ENCODE peak calls at places on chromosomes 13 and 19, in five cellular contexts. L, S, X, I and P are unnamed samples.

GRCh38 chr13:46404732-46405097 is 17.7 kb upstream of the RUBCNL start:
- DNase-seq in L (no peak), S (no peak), X (no peak), I (no peak), P (no peak)

GRCh38 chr19:16814526-16815100 is 14.6 kb upstream of the SIN3B start:
- DNase-seq in L (no peak), S (no peak), X (peak; percentile 46), I (peak; percentile 57), P (no peak)

GRCh38 chr19:51777570-51778460 is 16.8 kb downstream of the FPR2 start:
- DNase-seq in L (peak; percentile 72), S (peak; percentile 50), X (peak; percentile 80), I (peak; percentile 75), P (peak; percentile 70)

GRCh38 chr13:95181586-95181985 is 119.7 kb downstream of the ABCC4 start:
- DNase-seq in L (no peak), S (no peak), X (no peak), I (peak; percentile 29), P (no peak)

GRCh38 chr19:13118424-13119193 is 545 bp downstream of the NACC1 start:
- DNase-seq in L (peak; percentile 96), S (peak; percentile 92), X (peak; percentile 31), I (peak; percentile 37), P (peak; percentile 71)

GRCh38 chr13:30679483-30680330 is 55.6 kb upstream of the ALOX5AP start:
- DNase-seq in L (peak; percentile 50), S (no peak), X (peak; percentile 41), I (peak; percentile 48), P (no peak)

GRCh38 chr13:74288361-74288911 is 154.2 kb upstream of the KLF12 start:
- DNase-seq in L (peak; percentile 41), S (peak; percentile 47), X (no peak), I (no peak), P (peak; percentile 9)

GRCh38 chr13:112726018-112726767 is 36.4 kb downstream of the ATP11A start:
- DNase-seq in L (peak; percentile 28), S (no peak), X (no peak), I (no peak), P (no peak)

GRCh38 chr19:44003461-44004134 is 841 bp downstream of the ZNF230 start:
- DNase-seq in L (no peak), S (peak; percentile 44), X (no peak), I (peak; percentile 47), P (no peak)

GRCh38 chr13:48653074-48654054 is at the start of gene CYSLTR2:
- DNase-seq in L (no peak), S (no peak), X (peak; percentile 13), I (peak; percentile 98), P (no peak)

GRCh38 chr19:35911790-35912189 is 3.7 kb upstream of the TYROBP start:
- DNase-seq in L (no peak), S (no peak), X (peak; percentile 38), I (no peak), P (no peak)

GRCh38 chr19:49614096-49614857 is 23.3 kb downstream of the PRR12 start:
- DNase-seq in L (no peak), S (no peak), X (peak; percentile 91), I (peak; percentile 96), P (no peak)

GRCh38 chr19:7928741-7929701 is 3.1 kb upstream of the CTXN1 start:
- DNase-seq in L (peak; percentile 79), S (peak; percentile 90), X (peak; percentile 88), I (peak; percentile 80), P (no peak)

GRCh38 chr13:105452895-105453294 is 1082.6 kb downstream of the EFNB2 start:
- DNase-seq in L (no peak), S (no peak), X (no peak), I (no peak), P (no peak)

GRCh38 chr13:75587679-75588078 is 38.1 kb downstream of the UCHL3 start:
- DNase-seq in L (peak; percentile 32), S (no peak), X (peak; percentile 4), I (peak; percentile 4), P (no peak)

GRCh38 chr13:100338265-100338664 is 249.4 kb downstream of the PCCA start:
- DNase-seq in L (no peak), S (no peak), X (no peak), I (no peak), P (no peak)

GRCh38 chr19:48636859-48637448 is at the start of gene DBP:
- DNase-seq in L (peak; percentile 73), S (peak; percentile 74), X (no peak), I (no peak), P (no peak)

GRCh38 chr13:46648166-46648607 is 95.2 kb downstream of the LRCH1 start:
- DNase-seq in L (no peak), S (no peak), X (peak; percentile 60), I (peak; percentile 63), P (no peak)

GRCh38 chr13:94993608-94994007 is 281.3 kb upstream of the SOX21 start:
- DNase-seq in L (no peak), S (no peak), X (no peak), I (no peak), P (no peak)

GRCh38 chr19:39474139-39474620 is 6.5 kb upstream of the TIMM50 start:
- DNase-seq in L (peak; percentile 84), S (peak; percentile 96), X (peak; percentile 22), I (peak; percentile 57), P (peak; percentile 45)

GRCh38 chr13:44818428-44818827 is 170.8 kb downstream of the NUFIP1 start:
- DNase-seq in L (peak; percentile 53), S (no peak), X (peak; percentile 43), I (peak; percentile 43), P (peak; percentile 30)

GRCh38 chr13:44819762-44820161 is 169.5 kb downstream of the NUFIP1 start:
- DNase-seq in L (no peak), S (no peak), X (peak; percentile 88), I (peak; percentile 66), P (no peak)

GRCh38 chr13:44816701-44817684 is 172.3 kb downstream of the NUFIP1 start:
- DNase-seq in L (no peak), S (no peak), X (peak; percentile 49), I (peak; percentile 55), P (no peak)

GRCh38 chr13:44819245-44819644 is 170.0 kb downstream of the NUFIP1 start:
- DNase-seq in L (no peak), S (no peak), X (peak; percentile 95), I (peak; percentile 87), P (no peak)

GRCh38 chr13:44818016-44818415 is 171.3 kb downstream of the NUFIP1 start:
- DNase-seq in L (no peak), S (no peak), X (no peak), I (no peak), P (no peak)
- H2BK15ac ChIP-seq in L (no peak overlapping the region), S (no peak overlapping the region), X (peak overlapping the region; percentile 90), I (peak overlapping the region; percentile 2), P (no peak overlapping the region)

DNA sequence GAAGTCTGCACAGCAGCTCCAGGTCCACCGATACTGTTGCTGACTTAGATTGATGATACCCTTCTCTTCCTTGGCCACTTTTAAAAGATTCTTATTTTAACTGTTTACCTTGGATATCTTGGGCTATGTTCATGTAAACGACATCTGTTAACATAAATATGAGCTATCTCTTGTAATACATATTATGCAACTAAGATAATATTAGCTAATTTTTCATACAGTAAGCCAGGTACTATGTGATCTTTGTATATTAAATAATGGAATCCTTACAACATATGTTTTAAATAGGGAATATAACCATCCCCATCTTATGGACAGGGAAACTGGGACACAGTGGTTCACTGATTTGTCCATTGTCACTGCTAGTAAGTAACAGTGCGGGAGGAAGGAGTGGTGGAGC is 37.9 kb downstream of the TNFRSF19 start:
- DNase-seq in L (no peak), S (no peak), X (no peak), I (no peak), P (no peak)
- H2BK5ac ChIP-seq in L (no peak overlapping the region), S (no peak overlapping the region), X (no peak overlapping the region), I (no peak overlapping the region), P (no peak overlapping the region)

GRCh38 chr13:40330950-40331349 is 335.5 kb downstream of the FOXO1 start:
- DNase-seq in L (no peak), S (no peak), X (no peak), I (no peak), P (no peak)

GRCh38 chr13:40334616-40335015 is 331.8 kb downstream of the FOXO1 start:
- DNase-seq in L (no peak), S (peak; percentile 6), X (no peak), I (no peak), P (no peak)

GRCh38 chr13:40334031-40334430 is 332.4 kb downstream of the FOXO1 start:
- DNase-seq in L (no peak), S (peak; percentile 4), X (no peak), I (no peak), P (no peak)

GRCh38 chr13:40331802-40332201 is 334.6 kb downstream of the FOXO1 start:
- DNase-seq in L (no peak), S (no peak), X (no peak), I (no peak), P (no peak)

DNA sequence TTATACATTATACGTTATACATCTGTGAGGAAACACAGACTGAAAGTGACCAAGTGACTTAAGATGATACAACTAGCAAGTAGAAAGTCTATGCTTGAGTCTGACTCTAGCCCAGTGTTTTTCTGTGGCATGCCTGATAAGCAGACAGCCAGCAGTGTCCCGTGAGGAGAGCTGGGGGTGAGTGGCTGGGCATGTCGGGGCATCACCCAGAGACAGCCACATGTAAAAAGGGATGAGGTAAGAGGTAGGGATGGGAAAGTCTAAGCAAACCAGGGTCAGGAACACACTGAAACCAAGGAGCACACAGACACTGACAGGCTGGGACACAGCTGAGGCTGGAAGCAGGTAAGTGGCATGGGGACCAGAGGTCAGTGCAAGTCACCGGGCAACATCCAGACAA is 333.2 kb downstream of the FOXO1 start:
- DNase-seq in L (no peak), S (no peak), X (no peak), I (no peak), P (no peak)
- H4K91ac ChIP-seq in L (no peak overlapping the region), S (peak overlapping the region; percentile 36), X (no peak overlapping the region), I (no peak overlapping the region), P (no peak overlapping the region)

GRCh38 chr19:11090264-11091032 is 1.2 kb downstream of the LDLR start:
- DNase-seq in L (peak; percentile 98), S (peak; percentile 92), X (peak; percentile 92), I (peak; percentile 94), P (peak; percentile 91)

GRCh38 chr19:11087870-11088507 is 1.3 kb upstream of the LDLR start:
- DNase-seq in L (no peak), S (no peak), X (no peak), I (no peak), P (no peak)

GRCh38 chr19:11091343-11092153 is 2.3 kb downstream of the LDLR start:
- DNase-seq in L (no peak), S (no peak), X (peak; percentile 90), I (peak; percentile 94), P (no peak)

GRCh38 chr19:11089254-11090013 is at the start of gene LDLR:
- DNase-seq in L (peak; percentile 95), S (peak; percentile 84), X (peak; percentile 90), I (peak; percentile 99), P (peak; percentile 86)

DNA sequence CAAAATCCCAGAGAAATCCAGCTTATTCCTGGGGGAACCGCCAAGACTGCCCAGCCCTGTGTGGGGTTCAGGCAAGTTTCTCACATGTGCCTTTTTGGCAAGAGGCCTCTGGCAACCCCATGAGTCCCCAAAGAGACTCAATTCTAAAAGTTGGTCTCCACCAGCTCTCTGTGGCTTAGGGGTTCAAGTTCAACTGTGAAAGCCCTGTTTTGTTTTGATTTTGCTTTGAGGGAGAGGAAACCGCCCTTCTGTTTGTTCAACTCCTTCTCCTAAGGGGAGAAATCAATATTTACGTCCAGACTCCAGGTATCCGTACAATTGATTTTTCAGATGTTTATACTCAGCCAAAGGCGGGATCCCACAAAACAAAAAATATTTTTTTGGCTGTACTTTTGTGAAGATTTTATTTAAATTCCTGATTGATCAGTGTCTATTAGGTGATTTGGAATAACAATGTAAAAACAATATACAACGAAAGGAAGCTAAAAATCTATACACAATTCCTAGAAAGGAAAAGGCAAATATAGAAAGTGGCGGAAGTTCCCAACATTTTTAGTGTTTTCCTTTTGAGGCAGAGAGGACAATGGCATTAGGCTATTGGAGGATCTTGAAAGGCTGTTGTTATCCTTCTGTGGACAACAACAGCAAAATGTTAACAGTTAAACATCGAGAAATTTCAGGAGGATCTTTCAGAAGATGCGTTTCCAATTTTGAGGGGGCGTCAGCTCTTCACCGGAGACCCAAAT is 582 bp upstream of the LDLR start:
- DNase-seq in L (no peak), S (no peak), X (no peak), I (peak; percentile 40), P (no peak)
- H2BK15ac ChIP-seq in L (no peak overlapping the region), S (no peak overlapping the region), X (peak overlapping the region; percentile 54), I (no peak overlapping the region), P (no peak overlapping the region)